ENCODE peak calls at places on chromosomes 16 and 17, in four cellular contexts. I, H, W and U are unnamed samples.

GRCh38 chr17:80116276-80116922 is 15.0 kb downstream of the GAA start:
- DNase-seq in I (no peak), H (no peak), W (no peak), U (no peak)

GRCh38 chr17:72118588-72119279 is 2.1 kb upstream of the SOX9 start:
- DNase-seq in I (peak; percentile 76), H (peak; percentile 4), W (no peak), U (no peak)

GRCh38 chr16:16109453-16110110 is 113.7 kb downstream of the ABCC6 start:
- DNase-seq in I (no peak), H (no peak), W (no peak), U (no peak)

GRCh38 chr17:66930933-66931332 is 33.6 kb upstream of the CACNG4 start:
- DNase-seq in I (no peak), H (no peak), W (no peak), U (no peak)

GRCh38 chr17:64920026-64920418 is 744 bp upstream of the LRRC37A3 start:
- DNase-seq in I (no peak), H (no peak), W (no peak), U (no peak)

GRCh38 chr16:85863384-85863774 is 35.6 kb upstream of the IRF8 start:
- DNase-seq in I (peak; percentile 29), H (no peak), W (no peak), U (no peak)

GRCh38 chr17:80892019-80892855 is 99.4 kb upstream of the CHMP6 start:
- DNase-seq in I (peak; percentile 99), H (peak; percentile 80), W (peak; percentile 34), U (peak; percentile 64)

GRCh38 chr17:72922223-72922622 is 170.3 kb downstream of the SLC39A11 start:
- DNase-seq in I (no peak), H (no peak), W (no peak), U (no peak)

GRCh38 chr16:62392698-62393097 is 356.5 kb upstream of the CDH8 start:
- DNase-seq in I (no peak), H (no peak), W (no peak), U (no peak)

GRCh38 chr16:23072084-23072599 is 77.1 kb downstream of the USP31 start:
- DNase-seq in I (peak; percentile 72), H (no peak), W (no peak), U (no peak)

GRCh38 chr16:3266873-3267537 is 10.6 kb upstream of the MEFV start:
- DNase-seq in I (peak; percentile 59), H (no peak), W (no peak), U (no peak)
- H3K9me3 ChIP-seq in I (no peaks in the 10 kb centered on the region), H (no peaks in the 10 kb centered on the region), W (no peaks in the 10 kb centered on the region), U (no peaks in the 10 kb centered on the region)

GRCh38 chr16:67786491-67786890 is 19.9 kb downstream of the RANBP10 start:
- DNase-seq in I (no peak), H (no peak), W (no peak), U (no peak)
- H3K9me3 ChIP-seq in I (no peaks in the 10 kb centered on the region), H (no peaks in the 10 kb centered on the region), W (no peaks in the 10 kb centered on the region), U (no peaks in the 10 kb centered on the region)

GRCh38 chr16:35747658-35748455 is 2288.4 kb downstream of the TP53TG3F start:
- DNase-seq in I (no peak), H (no peak), W (no peak), U (no peak)

GRCh38 chr16:35746281-35746962 is 2287.0 kb downstream of the TP53TG3F start:
- DNase-seq in I (no peak), H (no peak), W (no peak), U (no peak)

GRCh38 chr16:35745821-35746248 is 2286.4 kb downstream of the TP53TG3F start:
- DNase-seq in I (no peak), H (no peak), W (no peak), U (no peak)

GRCh38 chr16:35748621-35749252 is 2289.3 kb downstream of the TP53TG3F start:
- DNase-seq in I (no peak), H (no peak), W (no peak), U (no peak)

DNA sequence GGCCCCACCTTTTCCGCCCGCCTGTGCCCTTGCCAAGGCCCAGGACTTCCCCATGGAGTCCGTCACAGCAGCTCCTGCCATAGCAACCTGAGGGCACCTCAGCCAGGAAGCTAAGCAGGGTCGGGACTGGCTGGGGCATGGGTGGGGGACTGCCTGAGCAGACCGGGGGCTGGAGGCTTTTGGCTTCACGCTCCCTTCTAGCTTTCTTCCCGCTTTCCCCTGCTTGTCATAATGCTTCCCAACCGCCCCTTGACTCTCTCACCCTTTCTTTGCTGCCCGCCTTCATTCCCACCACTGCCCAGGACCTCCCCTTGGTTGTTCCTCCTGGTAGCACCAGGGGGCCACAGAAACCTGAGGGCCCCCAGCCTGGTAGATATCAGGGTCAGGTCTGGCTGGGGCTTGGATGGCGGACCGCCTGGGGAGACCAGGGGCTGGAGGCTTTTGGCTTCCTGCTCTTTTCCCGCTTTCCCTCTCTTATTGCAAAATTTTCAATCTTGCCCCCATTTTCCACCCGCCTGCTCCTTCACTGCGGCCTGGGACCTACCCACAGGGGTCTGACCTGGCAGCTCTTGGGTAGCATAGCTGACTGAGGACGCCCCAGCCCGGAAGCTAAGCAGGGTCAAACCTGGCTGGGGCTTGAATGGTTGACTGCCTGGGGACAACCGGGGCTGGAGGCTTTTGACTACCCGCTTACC is 2287.7 kb downstream of the TP53TG3F start:
- DNase-seq in I (no peak), H (no peak), W (no peak), U (no peak)
- H3K9me3 ChIP-seq in I (no peaks in the 10 kb centered on the region), H (no peaks in the 10 kb centered on the region), W (no peaks in the 10 kb centered on the region), U (no peaks in the 10 kb centered on the region)

DNA sequence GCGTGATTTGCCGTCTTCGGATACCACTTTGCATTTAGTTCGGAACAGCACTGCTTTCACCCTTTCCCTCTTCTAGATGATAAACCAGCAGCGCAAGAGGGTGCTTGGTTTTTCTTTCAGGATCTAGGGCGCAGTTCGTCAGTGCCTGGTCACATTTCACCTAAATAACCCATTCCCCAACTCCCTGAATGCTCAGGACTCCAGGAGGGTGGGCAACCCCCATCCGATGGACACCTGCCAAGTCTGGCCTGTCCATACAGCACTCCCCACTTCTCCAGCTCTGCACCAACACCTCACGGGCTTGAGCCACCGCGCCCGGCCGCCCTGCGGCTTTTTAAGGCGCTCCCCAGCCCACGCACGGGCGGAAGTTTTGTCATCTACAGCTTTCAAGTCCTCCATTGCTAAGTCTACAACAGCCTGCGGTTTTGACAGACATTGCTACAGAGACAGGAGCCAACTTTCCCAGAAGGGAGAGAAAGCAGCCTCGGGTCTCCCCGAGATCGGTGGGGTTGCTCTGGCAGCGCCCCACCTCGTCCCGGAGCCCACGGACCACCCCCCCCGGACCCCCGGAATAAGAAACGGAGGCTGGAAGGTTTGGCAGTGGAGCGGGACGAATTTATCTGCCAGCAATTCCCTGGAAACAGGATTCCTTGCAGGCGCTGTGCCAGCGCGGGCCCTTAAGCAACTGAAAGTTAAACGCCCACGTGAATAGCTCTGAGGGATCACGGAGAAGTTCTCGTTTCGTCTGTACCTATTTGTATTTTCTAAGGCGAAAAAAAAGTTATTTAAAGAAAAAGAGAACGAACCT is 38.6 kb upstream of the SLFN13 start:
- DNase-seq in I (peak; percentile 64), H (peak; percentile 65), W (peak; percentile 78), U (peak; percentile 44)
- H3K9me3 ChIP-seq in I (peaks cover 2% of the 10 kb centered on the region), H (no peaks in the 10 kb centered on the region), W (no peaks in the 10 kb centered on the region), U (no peaks in the 10 kb centered on the region)

GRCh38 chr16:1740234-1740633 is 31.1 kb downstream of the NME3 start:
- DNase-seq in I (no peak), H (no peak), W (no peak), U (no peak)
- H3K9me3 ChIP-seq in I (peaks cover 18% of the 10 kb centered on the region), H (no peaks in the 10 kb centered on the region), W (no peaks in the 10 kb centered on the region), U (no peaks in the 10 kb centered on the region)

GRCh38 chr17:5955764-5956163 is 114.4 kb upstream of the WSCD1 start:
- DNase-seq in I (no peak), H (no peak), W (no peak), U (no peak)
- H3K9me3 ChIP-seq in I (no peaks in the 10 kb centered on the region), H (no peaks in the 10 kb centered on the region), W (no peaks in the 10 kb centered on the region), U (no peaks in the 10 kb centered on the region)

GRCh38 chr17:82993005-82993404 is 86.4 kb upstream of the METRNL start:
- DNase-seq in I (no peak), H (no peak), W (no peak), U (no peak)
- H3K9me3 ChIP-seq in I (no peaks in the 10 kb centered on the region), H (peaks cover 4% of the 10 kb centered on the region), W (peaks cover 8% of the 10 kb centered on the region), U (peaks cover 5% of the 10 kb centered on the region)